ENCODE peak calls at places on chromosome 3, in six cellular contexts. K is SK-N-SH, B is HepG2, L is GM12878, A is K562, T is H1. D is an unnamed sample.

GRCh38 chr3:66468016-66468735 is 32.6 kb downstream of the LRIG1 start:
- DNase-seq in T (no peak), K (no peak), B (no peak), L (no peak), A (no peak), D (no peak)

GRCh38 chr3:14369675-14370669 is 32.4 kb upstream of the SLC6A6 start:
- DNase-seq in A (peak), B (peak), L (no peak), T (peak), K (no peak), D (no peak)

GRCh38 chr3:71360170-71360569 is 223.4 kb downstream of the FOXP1 start:
- DNase-seq in K (no peak), T (no peak), B (no peak), A (no peak), L (no peak), D (no peak)

GRCh38 chr3:81947359-81947758 is 185.9 kb upstream of the GBE1 start:
- DNase-seq in T (no peak), K (no peak), L (no peak), B (no peak), A (no peak), D (no peak)

GRCh38 chr3:41175365-41175764 is 23.9 kb upstream of the CTNNB1 start:
- DNase-seq in K (no peak), B (no peak), T (no peak), A (no peak), L (no peak), D (no peak)

GRCh38 chr3:18135083-18135814 is 289.9 kb downstream of the SATB1 start:
- DNase-seq in B (no peak), A (no peak), T (no peak), K (no peak), L (no peak), D (no peak)

GRCh38 chr3:135324246-135324645 is 529.2 kb downstream of the EPHB1 start:
- DNase-seq in K (no peak), A (no peak), B (no peak), T (no peak), L (no peak), D (no peak)

GRCh38 chr3:189833996-189834395 is 202.8 kb downstream of the TP63 start:
- DNase-seq in L (no peak), A (no peak), K (no peak), T (no peak), B (no peak), D (no peak)

GRCh38 chr3:188170461-188171459 is 16.8 kb downstream of the LPP start:
- DNase-seq in A (no peak), L (no peak), T (no peak), B (peak), K (no peak), D (no peak)

GRCh38 chr3:159919873-159920272 is 68.8 kb upstream of the IL12A start:
- DNase-seq in T (no peak), B (no peak), K (no peak), L (no peak), A (no peak), D (no peak)

GRCh38 chr3:24042174-24042878 is 97.2 kb downstream of the NR1D2 start:
- DNase-seq in K (no peak), L (no peak), A (no peak), T (no peak), B (no peak), D (no peak)

GRCh38 chr3:97984061-97984460 is 11.8 kb upstream of the RIOX2 start:
- DNase-seq in K (no peak), A (no peak), T (no peak), L (no peak), B (no peak), D (no peak)

GRCh38 chr3:73210759-73211158 is 149.3 kb downstream of the EBLN2 start:
- DNase-seq in B (no peak), K (no peak), A (no peak), L (no peak), T (no peak), D (no peak)

GRCh38 chr3:117998071-117998470 is 1036.6 kb downstream of the IGSF11 start:
- DNase-seq in L (no peak), B (no peak), K (no peak), T (no peak), A (no peak), D (no peak)

GRCh38 chr3:69082805-69083204 is 1.9 kb upstream of the ARL6IP5 start:
- DNase-seq in L (peak), K (no peak), A (no peak), T (no peak), B (no peak), D (no peak)

GRCh38 chr3:158106773-158107461 is 697 bp upstream of the SHOX2 start:
- DNase-seq in K (peak), L (no peak), T (peak), B (no peak), A (no peak), D (no peak)

GRCh38 chr3:15755181-15755580 is 42.6 kb downstream of the ANKRD28 start:
- DNase-seq in L (no peak), T (no peak), K (no peak), B (no peak), A (no peak), D (no peak)

GRCh38 chr3:67654832-67655152 is 380 bp upstream of the SUCLG2 start:
- DNase-seq in T (no peak), L (no peak), B (no peak), A (no peak), K (no peak), D (no peak)

GRCh38 chr3:43870110-43870509 is 179.4 kb downstream of the ABHD5 start:
- DNase-seq in T (no peak), A (no peak), B (no peak), K (no peak), L (no peak), D (no peak)

GRCh38 chr3:97510795-97511194 is 253.8 kb upstream of the ARL6 start:
- DNase-seq in B (no peak), L (no peak), A (no peak), K (no peak), T (no peak), D (no peak)

DNA sequence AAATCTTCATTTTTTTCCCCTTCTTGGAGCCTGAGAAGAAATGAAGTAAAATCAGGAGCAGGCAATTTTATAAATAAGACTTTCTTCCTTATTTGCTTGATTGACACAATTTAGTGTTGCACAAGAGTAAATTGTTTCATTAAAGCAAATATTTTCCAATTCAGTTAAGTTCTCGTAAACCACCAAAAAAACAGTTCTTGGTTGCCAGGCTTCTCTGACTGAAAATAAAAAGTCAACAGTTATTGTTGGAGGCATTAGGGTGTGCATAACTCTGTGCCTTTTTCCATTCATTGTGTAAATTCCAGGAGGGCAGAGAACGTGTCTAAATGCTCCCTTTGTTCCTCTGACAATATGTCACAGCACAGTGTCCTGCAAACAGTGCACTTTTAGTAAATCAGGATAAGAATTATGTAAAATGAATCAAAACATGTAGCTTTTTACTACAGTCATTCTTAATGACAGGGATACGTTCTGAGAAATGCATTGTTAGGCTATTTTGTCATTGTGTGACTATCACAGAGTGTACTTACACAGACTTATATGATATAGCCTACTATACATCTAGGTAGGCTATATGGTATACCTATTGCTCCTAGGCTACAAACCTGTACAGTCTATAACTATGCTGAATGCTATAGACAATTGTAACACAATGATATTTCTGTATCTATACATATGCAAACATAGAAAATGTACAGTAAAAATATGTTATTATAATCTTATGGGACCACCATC is at the start of gene CP:
- DNase-seq in A (no peak), T (no peak), L (no peak), K (no peak), B (peak), D (no peak)
- TF ChIP-seq GABPA in A (no peak), T (no peak), L (no peak), K (no peak), B (no peak), D (no peak)

GRCh38 chr3:38142959-38143358 is 4.5 kb downstream of the MYD88 start:
- DNase-seq in K (no peak), A (no peak), B (no peak), T (no peak), L (no peak), D (no peak)

GRCh38 chr3:38141173-38141951 is 2.9 kb downstream of the MYD88 start:
- DNase-seq in L (no peak), B (no peak), K (no peak), T (peak), A (no peak), D (no peak)

GRCh38 chr3:38143511-38143910 is 5.0 kb downstream of the MYD88 start:
- DNase-seq in K (no peak), B (no peak), T (peak), L (no peak), A (no peak), D (no peak)

GRCh38 chr3:38140326-38141172 is 2.1 kb downstream of the MYD88 start:
- DNase-seq in A (no peak), K (no peak), L (no peak), B (no peak), T (peak), D (no peak)

DNA sequence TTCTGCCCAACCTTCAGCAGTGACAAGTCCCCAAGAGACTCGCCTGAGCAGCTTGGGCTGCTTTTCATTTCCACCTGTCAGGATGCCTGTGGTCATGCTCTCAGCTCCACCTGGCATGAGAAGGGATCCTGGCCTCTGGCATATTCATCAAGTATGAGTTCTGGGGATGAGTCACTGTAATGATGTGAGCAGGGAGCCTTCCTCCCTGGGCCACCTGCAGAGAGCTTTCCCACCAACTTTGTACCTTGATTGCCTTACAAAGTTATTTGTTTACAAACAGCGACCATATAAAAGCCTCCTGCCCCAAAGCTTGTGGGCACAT is 3.5 kb downstream of the MYD88 start:
- DNase-seq in A (no peak), L (no peak), T (no peak), K (no peak), B (no peak), D (no peak)
- TF ChIP-seq GABPA in A (no peak), L (no peak), T (no peak), K (no peak), B (no peak), D (no peak)

DNA sequence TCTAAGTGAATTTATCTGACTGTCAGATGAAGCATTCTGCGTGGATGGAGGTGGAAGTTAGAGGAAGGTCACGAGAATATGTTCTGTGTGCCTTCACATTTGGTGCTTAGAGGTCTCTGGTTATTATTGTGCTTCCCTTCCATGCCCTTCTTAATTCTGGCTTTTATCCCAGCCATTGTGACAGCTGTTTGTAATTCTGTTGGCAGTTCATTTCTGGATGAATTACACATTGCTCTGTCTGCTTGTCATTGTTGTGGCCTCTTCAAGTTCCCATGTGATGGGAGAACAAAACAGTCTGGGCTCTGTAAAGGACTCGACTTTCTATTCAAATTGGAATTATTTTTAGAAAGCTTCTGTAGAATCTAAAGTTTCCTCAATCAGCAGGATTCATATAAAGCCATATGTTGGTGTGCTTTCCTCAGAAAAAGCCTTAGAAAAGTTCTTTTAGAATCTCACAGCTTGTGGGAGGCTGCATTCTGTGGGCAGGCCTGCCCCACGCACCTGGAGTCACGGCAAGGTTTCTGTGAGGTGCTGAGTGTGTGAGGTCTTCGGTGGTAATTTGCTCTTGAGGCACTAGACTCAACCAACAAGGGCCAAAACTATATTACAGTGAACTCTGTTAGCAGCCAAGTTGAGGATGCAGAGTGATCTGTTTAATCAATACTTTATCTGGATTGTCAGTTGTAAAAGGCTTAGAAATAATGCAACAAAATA is 397.4 kb upstream of the AZI2 start:
- DNase-seq in L (no peak), A (no peak), B (no peak), T (no peak), K (peak), D (no peak)
- TF ChIP-seq GABPA in L (no peak), A (no peak), B (no peak), T (no peak), K (no peak), D (no peak)

DNA sequence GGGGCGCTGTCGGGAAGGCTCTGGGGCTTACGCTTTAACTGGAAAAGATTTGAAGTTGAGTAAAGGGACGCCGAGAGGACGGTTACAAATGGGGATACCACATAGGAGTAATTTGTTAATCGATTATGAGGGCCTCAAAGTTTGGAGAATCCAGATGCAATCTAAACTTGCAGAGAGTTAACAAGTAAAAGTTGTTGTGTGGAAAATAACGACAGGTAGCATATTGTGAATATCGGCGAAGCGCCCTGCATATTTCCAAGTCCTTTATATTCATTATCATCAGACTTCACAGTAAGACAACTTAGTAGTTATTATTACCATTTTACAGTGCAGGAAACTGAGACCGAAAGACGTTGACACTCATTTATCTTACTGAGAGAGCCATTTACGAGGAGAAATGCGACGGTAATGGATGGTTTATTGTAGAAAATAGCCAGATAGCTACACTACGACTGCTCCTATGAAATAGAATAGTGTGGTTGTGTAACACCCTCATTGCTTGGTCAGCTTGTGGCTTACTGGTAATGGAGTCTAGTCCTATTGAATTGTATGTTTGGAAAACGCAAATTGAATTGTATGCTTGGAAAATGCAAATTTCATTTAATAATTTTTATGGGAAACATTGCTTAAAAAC is 702 bp downstream of the MKRN2 start:
- DNase-seq in T (no peak), K (no peak), B (peak), L (no peak), A (no peak), D (peak)
- TF ChIP-seq GABPA in T (no peak), K (no peak), B (no peak), L (no peak), A (no peak), D (no peak)

GRCh38 chr3:58427661-58428361 is 5.8 kb downstream of the PDHB start:
- DNase-seq in B (no peak), K (no peak), A (no peak), T (no peak), L (no peak), D (no peak)
- TF ChIP-seq GABPA in B (no peak), K (no peak), A (no peak), T (no peak), L (no peak), D (no peak)

DNA sequence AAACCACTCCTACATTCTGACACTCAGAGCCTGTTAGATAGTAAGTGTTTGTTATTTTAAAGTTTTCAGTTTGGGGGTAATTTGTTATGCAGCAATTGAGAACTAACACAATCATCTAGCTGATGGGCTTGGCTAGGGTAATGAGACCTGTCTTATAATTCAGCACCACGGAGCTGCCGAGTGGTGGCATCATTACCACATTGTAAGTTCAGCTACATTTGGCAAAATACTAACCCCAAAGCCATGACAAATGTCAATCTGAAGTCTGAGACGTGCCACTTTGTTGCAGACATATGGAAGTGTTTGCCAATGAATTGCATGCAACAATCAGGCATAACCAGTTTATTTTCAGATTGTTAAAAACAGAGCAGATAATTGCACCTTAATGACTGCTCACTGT is 52.7 kb downstream of the KLHL6 start:
- DNase-seq in B (no peak), T (no peak), A (no peak), L (no peak), K (peak), D (no peak)
- TF ChIP-seq GABPA in B (no peak), T (no peak), A (no peak), L (no peak), K (no peak), D (no peak)

GRCh38 chr3:115616461-115616860 is 6.8 kb upstream of the GAP43 start:
- DNase-seq in B (no peak), K (no peak), L (no peak), A (no peak), T (no peak), D (no peak)
- TF ChIP-seq GABPA in B (no peak), K (no peak), L (no peak), A (no peak), T (no peak), D (no peak)

GRCh38 chr3:170594528-170594927 is 8.7 kb upstream of the SLC7A14 start:
- DNase-seq in L (no peak), K (no peak), T (no peak), B (no peak), A (no peak), D (no peak)

GRCh38 chr3:170602556-170602955 is 16.7 kb upstream of the SLC7A14 start:
- DNase-seq in L (no peak), T (no peak), B (no peak), K (no peak), A (no peak), D (no peak)

GRCh38 chr3:170599995-170600624 is 14.2 kb upstream of the SLC7A14 start:
- DNase-seq in A (no peak), L (no peak), T (no peak), K (no peak), B (peak), D (no peak)

GRCh38 chr3:170599083-170599482 is 13.2 kb upstream of the SLC7A14 start:
- DNase-seq in B (no peak), A (no peak), T (no peak), L (no peak), K (no peak), D (no peak)

GRCh38 chr3:170598091-170598502 is 12.2 kb upstream of the SLC7A14 start:
- DNase-seq in L (no peak), K (peak), T (no peak), A (no peak), B (peak), D (no peak)
- TF ChIP-seq GABPA in L (no peak), K (no peak), T (no peak), A (no peak), B (no peak), D (no peak)

DNA sequence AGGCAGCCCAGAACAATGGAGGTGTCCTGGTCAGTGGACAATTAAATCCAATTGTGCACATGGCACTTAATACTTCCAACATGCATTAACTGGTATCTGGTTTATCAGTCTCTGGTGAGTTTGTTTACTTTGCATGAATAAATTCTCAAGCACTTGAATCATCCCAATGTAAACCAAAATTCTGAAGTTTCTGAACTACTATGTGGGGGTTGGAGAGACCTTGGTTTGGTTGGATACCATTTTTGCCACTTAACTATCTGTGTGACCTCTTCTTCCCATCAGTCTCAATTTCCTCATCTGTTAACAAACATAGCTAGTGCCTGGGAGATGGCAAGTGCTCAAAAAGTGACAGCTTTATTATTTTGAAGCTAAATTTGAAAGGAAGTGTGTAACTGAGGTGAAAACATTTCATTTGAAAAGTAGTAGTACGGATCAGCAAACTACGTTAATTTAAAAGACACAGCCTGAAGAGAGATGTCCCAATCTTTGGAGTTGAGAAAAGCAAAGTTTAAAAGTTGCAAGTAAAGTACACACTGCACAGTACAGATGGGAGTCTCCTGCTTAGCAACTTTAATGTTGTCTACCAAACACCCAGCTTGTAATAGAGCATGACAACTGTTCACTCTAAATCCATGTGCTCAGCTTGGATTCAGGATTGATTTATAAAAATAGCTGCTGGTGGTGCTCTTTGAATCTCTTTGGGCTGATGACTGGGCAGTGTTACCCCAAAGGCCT is 70.7 kb upstream of the MAP4 start:
- DNase-seq in T (no peak), A (no peak), B (peak), K (no peak), L (no peak), D (no peak)
- TF ChIP-seq GABPA in T (no peak), A (no peak), B (no peak), K (no peak), L (no peak), D (no peak)

GRCh38 chr3:172305552-172305951 is 142.7 kb downstream of the GHSR start:
- DNase-seq in A (no peak), B (peak), K (no peak), L (no peak), T (no peak), D (no peak)
- TF ChIP-seq GABPA in A (no peak), B (no peak), K (no peak), L (no peak), T (no peak), D (no peak)

D was measured in HL-60.